ENCODE peak calls at places on chromosome 22, in six cellular contexts. One of them, this sample, is unnamed.

GRCh38 chr22:46054091-46054877 is 77.3 kb upstream of the WNT7B start:
- DNase-seq in dorsolateral prefrontal cortex: no peak
- DNase-seq in endodermal cell: peak; percentile 35
- DNase-seq in stimulated activated CD8-positive, alpha-beta memory T cell treated with anti-CD3 and anti-CD28 coated beads, Interleukin-15, amount 100 ng/mL, for 4 hours: no peak
- DNase-seq in GM20000: peak; percentile 66
- DNase-seq in Daoy: peak; percentile 68
- DNase-seq in this sample: peak; percentile 15

GRCh38 chr22:45683248-45683647 is 11.6 kb downstream of the ATXN10 start:
- DNase-seq in dorsolateral prefrontal cortex: no peak
- DNase-seq in endodermal cell: no peak
- DNase-seq in stimulated activated CD8-positive, alpha-beta memory T cell treated with anti-CD3 and anti-CD28 coated beads, Interleukin-15, amount 100 ng/mL, for 4 hours: no peak
- DNase-seq in GM20000: no peak
- DNase-seq in Daoy: no peak
- DNase-seq in this sample: no peak

GRCh38 chr22:50604256-50604580 is 3.6 kb downstream of the MAPK8IP2 start:
- DNase-seq in dorsolateral prefrontal cortex: no peak
- DNase-seq in endodermal cell: no peak
- DNase-seq in stimulated activated CD8-positive, alpha-beta memory T cell treated with anti-CD3 and anti-CD28 coated beads, Interleukin-15, amount 100 ng/mL, for 4 hours: no peak
- DNase-seq in GM20000: peak; percentile 36
- DNase-seq in Daoy: no peak
- DNase-seq in this sample: no peak

GRCh38 chr22:50161508-50162390 is 8.8 kb upstream of the PANX2 start:
- DNase-seq in dorsolateral prefrontal cortex: no peak
- DNase-seq in endodermal cell: peak; percentile 53
- DNase-seq in stimulated activated CD8-positive, alpha-beta memory T cell treated with anti-CD3 and anti-CD28 coated beads, Interleukin-15, amount 100 ng/mL, for 4 hours: no peak
- DNase-seq in GM20000: no peak
- DNase-seq in Daoy: no peak
- DNase-seq in this sample: no peak

GRCh38 chr22:50739279-50739691 is 1.3 kb downstream of the ACR start:
- DNase-seq in dorsolateral prefrontal cortex: no peak
- DNase-seq in endodermal cell: peak; percentile 36
- DNase-seq in stimulated activated CD8-positive, alpha-beta memory T cell treated with anti-CD3 and anti-CD28 coated beads, Interleukin-15, amount 100 ng/mL, for 4 hours: no peak
- DNase-seq in GM20000: no peak
- DNase-seq in Daoy: no peak
- DNase-seq in this sample: no peak

GRCh38 chr22:42080287-42080686 is 787 bp downstream of the SMDT1 start:
- DNase-seq in dorsolateral prefrontal cortex: peak; percentile 48
- DNase-seq in endodermal cell: no peak
- DNase-seq in stimulated activated CD8-positive, alpha-beta memory T cell treated with anti-CD3 and anti-CD28 coated beads, Interleukin-15, amount 100 ng/mL, for 4 hours: no peak
- DNase-seq in GM20000: no peak
- DNase-seq in Daoy: peak; percentile 32
- DNase-seq in this sample: no peak

GRCh38 chr22:19187716-19188563 is 9.4 kb upstream of the SLC25A1 start:
- DNase-seq in dorsolateral prefrontal cortex: no peak
- DNase-seq in endodermal cell: no peak
- DNase-seq in stimulated activated CD8-positive, alpha-beta memory T cell treated with anti-CD3 and anti-CD28 coated beads, Interleukin-15, amount 100 ng/mL, for 4 hours: no peak
- DNase-seq in GM20000: no peak
- DNase-seq in Daoy: no peak
- DNase-seq in this sample: no peak

GRCh38 chr22:36369922-36370781 is 17.6 kb downstream of the MYH9 start:
- DNase-seq in dorsolateral prefrontal cortex: no peak
- DNase-seq in endodermal cell: peak; percentile 74
- DNase-seq in stimulated activated CD8-positive, alpha-beta memory T cell treated with anti-CD3 and anti-CD28 coated beads, Interleukin-15, amount 100 ng/mL, for 4 hours: no peak
- DNase-seq in GM20000: no peak
- DNase-seq in Daoy: no peak
- DNase-seq in this sample: no peak

GRCh38 chr22:36027579-36027959 is 1.1 kb downstream of the RBFOX2 start:
- DNase-seq in dorsolateral prefrontal cortex: no peak
- DNase-seq in endodermal cell: no peak
- DNase-seq in stimulated activated CD8-positive, alpha-beta memory T cell treated with anti-CD3 and anti-CD28 coated beads, Interleukin-15, amount 100 ng/mL, for 4 hours: no peak
- DNase-seq in GM20000: peak; percentile 45
- DNase-seq in Daoy: peak; percentile 28
- DNase-seq in this sample: no peak

GRCh38 chr22:43293259-43293658 is 49.9 kb downstream of the SCUBE1 start:
- DNase-seq in dorsolateral prefrontal cortex: no peak
- DNase-seq in endodermal cell: no peak
- DNase-seq in stimulated activated CD8-positive, alpha-beta memory T cell treated with anti-CD3 and anti-CD28 coated beads, Interleukin-15, amount 100 ng/mL, for 4 hours: no peak
- DNase-seq in GM20000: no peak
- DNase-seq in Daoy: no peak
- DNase-seq in this sample: no peak

GRCh38 chr22:29216873-29217666 is 11.4 kb downstream of the EMID1 start:
- DNase-seq in dorsolateral prefrontal cortex: no peak
- DNase-seq in endodermal cell: no peak
- DNase-seq in stimulated activated CD8-positive, alpha-beta memory T cell treated with anti-CD3 and anti-CD28 coated beads, Interleukin-15, amount 100 ng/mL, for 4 hours: no peak
- DNase-seq in GM20000: no peak
- DNase-seq in Daoy: peak; percentile 38
- DNase-seq in this sample: peak; percentile 61

GRCh38 chr22:25281675-25282345 is 62.4 kb downstream of the CRYBB2 start:
- DNase-seq in dorsolateral prefrontal cortex: no peak
- DNase-seq in endodermal cell: peak; percentile 68
- DNase-seq in stimulated activated CD8-positive, alpha-beta memory T cell treated with anti-CD3 and anti-CD28 coated beads, Interleukin-15, amount 100 ng/mL, for 4 hours: no peak
- DNase-seq in GM20000: no peak
- DNase-seq in Daoy: no peak
- DNase-seq in this sample: no peak

GRCh38 chr22:27409299-27409698 is 392.3 kb downstream of the MN1 start:
- DNase-seq in dorsolateral prefrontal cortex: no peak
- DNase-seq in endodermal cell: no peak
- DNase-seq in stimulated activated CD8-positive, alpha-beta memory T cell treated with anti-CD3 and anti-CD28 coated beads, Interleukin-15, amount 100 ng/mL, for 4 hours: no peak
- DNase-seq in GM20000: no peak
- DNase-seq in Daoy: no peak
- DNase-seq in this sample: no peak

GRCh38 chr22:17846326-17846992 is 72.2 kb upstream of the BID start:
- DNase-seq in dorsolateral prefrontal cortex: no peak
- DNase-seq in endodermal cell: no peak
- DNase-seq in stimulated activated CD8-positive, alpha-beta memory T cell treated with anti-CD3 and anti-CD28 coated beads, Interleukin-15, amount 100 ng/mL, for 4 hours: no peak
- DNase-seq in GM20000: no peak
- DNase-seq in Daoy: no peak
- DNase-seq in this sample: no peak

GRCh38 chr22:36026741-36027140 is 1.9 kb downstream of the RBFOX2 start:
- DNase-seq in dorsolateral prefrontal cortex: no peak
- DNase-seq in endodermal cell: no peak
- DNase-seq in stimulated activated CD8-positive, alpha-beta memory T cell treated with anti-CD3 and anti-CD28 coated beads, Interleukin-15, amount 100 ng/mL, for 4 hours: no peak
- DNase-seq in GM20000: peak; percentile 21
- DNase-seq in Daoy: peak; percentile 34
- DNase-seq in this sample: no peak